ENCODE peak calls at places on chromosomes 12 and 14, in nine cellular contexts. Y, U, J, R, O, L, D, G and P are unnamed samples.

GRCh38 chr12:25764892-25765291 is 193.6 kb upstream of the RASSF8 start:
- DNase-seq in Y (no peak), U (no peak), J (no peak), R (no peak), O (no peak), L (peak), D (no peak), G (peak), P (no peak)

GRCh38 chr12:124518051-124518932 is 49.1 kb downstream of the NCOR2 start:
- DNase-seq in Y (no peak), U (no peak), J (peak), R (no peak), O (no peak), L (peak), D (peak), G (peak), P (peak)

GRCh38 chr12:75715323-75715644 is 203.9 kb upstream of the KRR1 start:
- DNase-seq in Y (no peak), U (no peak), J (no peak), R (no peak), O (no peak), L (no peak), D (no peak), G (no peak), P (peak)

GRCh38 chr12:14879222-14879933 is 6.3 kb downstream of the MGP start:
- DNase-seq in Y (no peak), U (no peak), J (no peak), R (no peak), O (no peak), L (no peak), D (no peak), G (no peak), P (no peak)

GRCh38 chr14:59020382-59020781 is 168.1 kb upstream of the DAAM1 start:
- DNase-seq in Y (no peak), U (no peak), J (no peak), R (no peak), O (no peak), L (peak), D (peak), G (peak), P (peak)

GRCh38 chr14:95185452-95186392 is 28.4 kb upstream of the DICER1 start:
- DNase-seq in Y (no peak), U (no peak), J (peak), R (no peak), O (no peak), L (no peak), D (no peak), G (peak), P (no peak)

GRCh38 chr14:39175445-39176262 is 600 bp downstream of the PNN start:
- DNase-seq in Y (peak), U (no peak), J (no peak), R (no peak), O (no peak), L (no peak), D (peak), G (peak), P (peak)

GRCh38 chr12:1496162-1496925 is 98.0 kb downstream of the FBXL14 start:
- DNase-seq in Y (no peak), U (no peak), J (no peak), R (no peak), O (no peak), L (no peak), D (no peak), G (peak), P (peak)

GRCh38 chr14:63654346-63654745 is 12.7 kb upstream of the WDR89 start:
- DNase-seq in Y (no peak), U (no peak), J (no peak), R (no peak), O (no peak), L (no peak), D (no peak), G (peak), P (no peak)

GRCh38 chr14:37594916-37595808 is at the start of the genes FOXA1 and TTC6:
- DNase-seq in Y (no peak), U (no peak), J (peak), R (no peak), O (no peak), L (no peak), D (peak), G (peak), P (peak)

GRCh38 chr12:6951551-6952120 is 480 bp downstream of the PTPN6 start:
- DNase-seq in Y (no peak), U (no peak), J (no peak), R (no peak), O (no peak), L (no peak), D (no peak), G (no peak), P (no peak)

GRCh38 chr14:24363401-24363800 is 4.6 kb upstream of the NFATC4 start:
- DNase-seq in Y (no peak), U (no peak), J (no peak), R (no peak), O (no peak), L (no peak), D (no peak), G (no peak), P (no peak)

GRCh38 chr14:101072531-101072930 is 169.0 kb upstream of the RTL1 start:
- DNase-seq in Y (peak), U (no peak), J (peak), R (no peak), O (no peak), L (no peak), D (no peak), G (no peak), P (no peak)

GRCh38 chr12:124867389-124867930 is 3.8 kb upstream of the SCARB1 start:
- DNase-seq in Y (no peak), U (no peak), J (no peak), R (no peak), O (no peak), L (no peak), D (no peak), G (no peak), P (no peak)

GRCh38 chr12:18683603-18684002 is 54.2 kb downstream of the PLCZ1 start:
- DNase-seq in Y (no peak), U (no peak), J (no peak), R (no peak), O (no peak), L (no peak), D (no peak), G (peak), P (no peak)

GRCh38 chr12:112466011-112466422 is 47.3 kb downstream of the PTPN11 start:
- DNase-seq in Y (no peak), U (no peak), J (no peak), R (no peak), O (no peak), L (no peak), D (no peak), G (no peak), P (no peak)

GRCh38 chr12:124927325-124928094 is 13.1 kb upstream of the UBC start:
- DNase-seq in Y (peak), U (peak), J (peak), R (peak), O (peak), L (peak), D (peak), G (peak), P (peak)

GRCh38 chr12:80861636-80862378 is 75.9 kb downstream of the LIN7A start:
- DNase-seq in Y (no peak), U (no peak), J (no peak), R (no peak), O (no peak), L (no peak), D (no peak), G (peak), P (no peak)

GRCh38 chr12:26185532-26186320 is 9.6 kb upstream of the SSPN start:
- DNase-seq in Y (no peak), U (no peak), J (no peak), R (no peak), O (no peak), L (no peak), D (no peak), G (no peak), P (no peak)

GRCh38 chr12:106227641-106228319 is 20.0 kb downstream of the CKAP4 start:
- DNase-seq in Y (peak), U (peak), J (no peak), R (peak), O (peak), L (no peak), D (no peak), G (no peak), P (no peak)

GRCh38 chr12:54050479-54050805 is 3.2 kb upstream of the HOXC4 start:
- DNase-seq in Y (no peak), U (no peak), J (no peak), R (no peak), O (no peak), L (no peak), D (no peak), G (no peak), P (no peak)

GRCh38 chr14:100609941-100610391 is 22.7 kb upstream of the BEGAIN start:
- DNase-seq in Y (no peak), U (no peak), J (peak), R (no peak), O (no peak), L (no peak), D (no peak), G (no peak), P (no peak)

GRCh38 chr12:24902521-24903304 is 46.2 kb downstream of the BCAT1 start:
- DNase-seq in Y (peak), U (no peak), J (peak), R (no peak), O (no peak), L (no peak), D (peak), G (peak), P (no peak)

GRCh38 chr12:89943461-89943860 is 234.8 kb upstream of the ATP2B1 start:
- DNase-seq in Y (no peak), U (no peak), J (no peak), R (no peak), O (no peak), L (no peak), D (no peak), G (no peak), P (no peak)

GRCh38 chr12:96811083-96811482 is 96.0 kb upstream of the NEDD1 start:
- DNase-seq in Y (no peak), U (no peak), J (no peak), R (no peak), O (no peak), L (peak), D (no peak), G (peak), P (peak)